ENCODE peak calls at places on chromosomes 16 and 17, in nine cellular contexts. R is AG04450, G is Peyer's patch, K is cardiac muscle cell, P is AG09309, L is left ventricle myocardium inferior, U is bronchial epithelial cell, D is heart right ventricle, B is fibroblast of pulmonary artery. W is an unnamed sample.

GRCh38 chr16:67593288-67593687 is 31.0 kb downstream of the CTCF start:
- DNase-seq in U (no peak), G (no peak), R (no peak), D (no peak), L (no peak), K (no peak), B (no peak), P (no peak), W (no peak)

GRCh38 chr16:15618392-15618791 is 24.6 kb downstream of the MARF1 start:
- DNase-seq in L (no peak), D (no peak), P (peak; percentile 39), R (peak; percentile 26), G (no peak), B (peak; percentile 76), K (peak; percentile 90), U (peak; percentile 35), W (no peak)

GRCh38 chr16:58661199-58661830 is 23.3 kb downstream of the SLC38A7 start:
- DNase-seq in K (peak; percentile 87), L (peak; percentile 27), G (no peak), B (peak; percentile 89), U (peak; percentile 84), D (no peak), P (peak; percentile 62), R (peak; percentile 66), W (peak; percentile 65)

GRCh38 chr16:64412578-64413280 is 709.1 kb downstream of the CDH11 start:
- DNase-seq in U (peak; percentile 51), D (no peak), R (no peak), G (no peak), P (no peak), B (peak; percentile 35), L (no peak), K (peak; percentile 12), W (no peak)

GRCh38 chr17:20173091-20173490 is 163.9 kb downstream of the SPECC1 start:
- DNase-seq in R (no peak), U (no peak), D (no peak), K (peak; percentile 50), B (peak; percentile 28), L (no peak), P (no peak), G (no peak), W (no peak)

GRCh38 chr16:15607700-15608396 is 35.1 kb downstream of the MARF1 start:
- DNase-seq in U (peak; percentile 77), P (no peak), D (peak; percentile 65), K (peak; percentile 65), G (no peak), L (peak; percentile 66), B (peak; percentile 39), R (peak; percentile 18), W (no peak)

GRCh38 chr17:75681289-75681688 is 14.2 kb downstream of the SAP30BP start:
- DNase-seq in K (peak; percentile 12), G (no peak), R (no peak), U (peak; percentile 81), D (no peak), L (no peak), B (no peak), P (no peak), W (peak; percentile 71)

GRCh38 chr17:48818361-48818841 is 1.4 kb upstream of the TTLL6 start:
- DNase-seq in B (no peak), L (no peak), D (no peak), U (no peak), P (no peak), R (no peak), G (no peak), K (no peak), W (no peak)

GRCh38 chr16:75481475-75481874 is 13.8 kb downstream of the CHST6 start:
- DNase-seq in D (no peak), R (no peak), G (no peak), L (no peak), U (no peak), P (no peak), B (no peak), K (no peak), W (no peak)

GRCh38 chr16:75048051-75048450 is 49.2 kb downstream of the ZNRF1 start:
- DNase-seq in K (no peak), R (no peak), D (no peak), L (no peak), G (no peak), P (no peak), B (no peak), U (peak; percentile 31), W (no peak)

GRCh38 chr16:75628351-75628750 is 5.3 kb upstream of the ADAT1 start:
- DNase-seq in L (no peak), B (no peak), K (no peak), G (no peak), R (no peak), D (no peak), P (no peak), U (no peak), W (no peak)

GRCh38 chr17:82765357-82765756 is 13.5 kb downstream of the TBCD start:
- DNase-seq in D (no peak), R (no peak), K (no peak), G (peak; percentile 26), U (no peak), L (no peak), B (no peak), P (no peak), W (no peak)

GRCh38 chr17:49775546-49776260 is 11.8 kb upstream of the FAM117A start:
- DNase-seq in K (peak; percentile 70), D (no peak), R (no peak), L (no peak), U (no peak), P (no peak), G (no peak), B (peak; percentile 62), W (no peak)

GRCh38 chr17:53924530-53925455 is 102.1 kb downstream of the KIF2B start:
- DNase-seq in B (no peak), G (no peak), D (no peak), U (no peak), K (no peak), R (no peak), L (no peak), P (no peak), W (no peak)

GRCh38 chr16:82700541-82701240 is 73.9 kb downstream of the CDH13 start:
- DNase-seq in D (no peak), P (peak; percentile 39), B (peak; percentile 89), K (peak; percentile 86), R (no peak), U (peak; percentile 39), L (no peak), G (no peak), W (no peak)

GRCh38 chr17:81251091-81251942 is 12.2 kb downstream of the NDUFAF8 start:
- DNase-seq in K (no peak), L (peak; percentile 56), P (no peak), R (no peak), B (no peak), U (no peak), G (peak; percentile 87), D (peak; percentile 33), W (no peak)

GRCh38 chr16:54510619-54511018 is 224.0 kb upstream of the IRX3 start:
- DNase-seq in L (no peak), U (no peak), D (no peak), R (no peak), B (no peak), K (no peak), G (no peak), P (no peak), W (no peak)
- H3K4me3 ChIP-seq in L (peak overlapping the region; percentile 7), U (no peak overlapping the region), D (no peak overlapping the region), R (no peak overlapping the region), B (no peak overlapping the region), K (no peak overlapping the region), G (no peak overlapping the region), P (no peak overlapping the region), W (no peak overlapping the region)

GRCh38 chr16:35561346-35561745 is 2101.9 kb downstream of the TP53TG3F start:
- DNase-seq in B (no peak), L (no peak), K (no peak), G (no peak), P (no peak), R (no peak), D (no peak), U (no peak), W (no peak)

GRCh38 chr16:35562471-35562870 is 2103.1 kb downstream of the TP53TG3F start:
- DNase-seq in P (no peak), K (no peak), G (no peak), B (no peak), D (no peak), L (no peak), U (peak; percentile 2), R (no peak), W (no peak)

GRCh38 chr16:35557731-35558130 is 2098.3 kb downstream of the TP53TG3F start:
- DNase-seq in P (no peak), G (no peak), K (no peak), R (no peak), L (no peak), U (no peak), D (no peak), B (no peak), W (no peak)

GRCh38 chr16:35560637-35560984 is 2101.2 kb downstream of the TP53TG3F start:
- DNase-seq in D (no peak), R (no peak), B (no peak), U (no peak), L (no peak), G (no peak), P (no peak), K (no peak), W (no peak)

DNA sequence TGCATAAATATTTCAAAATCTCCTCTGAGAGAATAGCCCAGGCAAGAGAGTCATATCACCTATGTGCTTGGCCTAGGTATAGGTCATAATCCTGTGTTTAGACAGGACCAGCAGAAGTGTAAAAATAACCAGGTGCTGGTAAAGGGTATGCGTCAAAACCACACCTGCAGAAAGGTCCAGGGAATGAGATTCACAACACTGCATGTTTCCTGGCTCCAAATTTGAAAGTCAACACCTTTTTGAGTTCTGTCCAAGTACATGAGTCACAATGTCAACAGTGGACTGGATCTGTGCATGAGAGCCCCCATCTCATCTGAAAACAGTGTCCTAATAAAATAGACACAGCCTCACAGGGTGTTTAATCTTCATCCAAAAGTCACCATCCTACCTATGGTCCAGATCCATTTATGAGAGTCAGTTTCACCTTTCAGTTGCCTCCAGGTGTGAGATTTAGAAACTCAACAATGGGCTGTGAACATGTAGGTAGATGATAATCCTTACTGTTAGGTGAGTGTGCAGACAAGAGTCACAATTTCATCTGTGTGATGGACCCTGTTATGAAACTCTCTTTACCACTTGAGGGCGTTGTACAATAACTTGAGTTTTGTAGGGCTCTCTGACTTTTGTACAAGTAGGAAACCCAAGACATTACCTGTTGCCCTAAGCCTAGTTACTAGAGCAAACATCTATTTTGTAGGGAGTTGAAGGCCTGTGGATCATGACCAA is 2100.7 kb downstream of the TP53TG3F start:
- DNase-seq in R (no peak), B (no peak), L (no peak), U (peak; percentile 8), P (no peak), D (no peak), G (no peak), K (no peak), W (no peak)
- TF ChIP-seq CTCF in R (no peak), B (no peak), L (peak; percentile 35), U (no peak), P (no peak), D (no peak), G (no peak), K (no peak), W (no peak)

GRCh38 chr17:35808962-35809854 is at the start of gene TAF15:
- DNase-seq in B (peak; percentile 99), U (peak; percentile 93), L (peak; percentile 97), G (peak; percentile 95), P (peak; percentile 98), K (peak; percentile 99), D (peak; percentile 94), R (peak; percentile 96), W (peak; percentile 97)
- H3K4me3 ChIP-seq in B (peak within 1 kb of the TSS; percentile 94), U (peak within 1 kb of the TSS; percentile 95), L (peak within 1 kb of the TSS; percentile 91), G (peak within 1 kb of the TSS; percentile 84), P (peak within 1 kb of the TSS; percentile 92), K (peak within 1 kb of the TSS; percentile 75), D (peak within 1 kb of the TSS; percentile 87), R (peak within 1 kb of the TSS; percentile 99), W (peak within 1 kb of the TSS; percentile 70)

GRCh38 chr16:84925092-84925772 is 86.1 kb downstream of the ZDHHC7 start:
- DNase-seq in B (no peak), G (peak; percentile 76), D (peak; percentile 79), K (peak; percentile 39), U (peak; percentile 12), R (no peak), P (no peak), L (peak; percentile 67), W (no peak)
- TF ChIP-seq CTCF in B (peak; percentile 75), G (peak; percentile 78), D (peak; percentile 85), K (peak; percentile 84), U (peak; percentile 94), R (peak; percentile 73), P (peak; percentile 82), L (peak; percentile 86), W (peak; percentile 84)